ENCODE peak calls at places on chromosomes 1 and 21, in five cellular contexts. One of them, this sample, is unnamed.

GRCh38 chr21:44701023-44701400 is 4.0 kb downstream of the KRTAP10-12 start:
- DNase-seq in AG04449: no peak
- DNase-seq in nucleus accumbens: no peak
- DNase-seq in cerebellum: no peak
- DNase-seq in skeletal muscle cell: no peak
- DNase-seq in this sample: no peak

GRCh38 chr21:16072692-16073091 is 342.9 kb downstream of the USP25 start:
- DNase-seq in AG04449: peak
- DNase-seq in nucleus accumbens: peak
- DNase-seq in cerebellum: no peak
- DNase-seq in skeletal muscle cell: peak
- DNase-seq in this sample: peak

GRCh38 chr1:72280714-72281113 is 1.6 kb downstream of the NEGR1 start:
- DNase-seq in AG04449: no peak
- DNase-seq in nucleus accumbens: no peak
- DNase-seq in cerebellum: no peak
- DNase-seq in skeletal muscle cell: no peak
- DNase-seq in this sample: peak

GRCh38 chr1:26259005-26259404 is 20.9 kb upstream of the SH3BGRL3 start:
- DNase-seq in AG04449: no peak
- DNase-seq in nucleus accumbens: no peak
- DNase-seq in cerebellum: no peak
- DNase-seq in skeletal muscle cell: no peak
- DNase-seq in this sample: no peak

GRCh38 chr1:204196068-204196795 is at the start of gene KISS1:
- DNase-seq in AG04449: no peak
- DNase-seq in nucleus accumbens: no peak
- DNase-seq in cerebellum: no peak
- DNase-seq in skeletal muscle cell: no peak
- DNase-seq in this sample: no peak

GRCh38 chr1:15620155-15620545 is 2.9 kb downstream of the DDI2 start:
- DNase-seq in AG04449: no peak
- DNase-seq in nucleus accumbens: no peak
- DNase-seq in cerebellum: no peak
- DNase-seq in skeletal muscle cell: no peak
- DNase-seq in this sample: no peak

GRCh38 chr21:36437745-36438128 is 42.2 kb downstream of the CLDN14 start:
- DNase-seq in AG04449: peak
- DNase-seq in nucleus accumbens: no peak
- DNase-seq in cerebellum: no peak
- DNase-seq in skeletal muscle cell: no peak
- DNase-seq in this sample: no peak

GRCh38 chr1:165369255-165369848 is 12.8 kb upstream of the LMX1A start:
- DNase-seq in AG04449: no peak
- DNase-seq in nucleus accumbens: peak
- DNase-seq in cerebellum: peak
- DNase-seq in skeletal muscle cell: no peak
- DNase-seq in this sample: peak

GRCh38 chr1:223771814-223772770 is 59.8 kb downstream of the CAPN2 start:
- DNase-seq in AG04449: peak
- DNase-seq in nucleus accumbens: no peak
- DNase-seq in cerebellum: no peak
- DNase-seq in skeletal muscle cell: peak
- DNase-seq in this sample: no peak

GRCh38 chr1:147907786-147908509 is 5.4 kb downstream of the GJA8 start:
- DNase-seq in AG04449: no peak
- DNase-seq in nucleus accumbens: no peak
- DNase-seq in cerebellum: no peak
- DNase-seq in skeletal muscle cell: no peak
- DNase-seq in this sample: no peak

GRCh38 chr1:205827623-205828022 is 14.6 kb upstream of the SLC41A1 start:
- DNase-seq in AG04449: no peak
- DNase-seq in nucleus accumbens: no peak
- DNase-seq in cerebellum: no peak
- DNase-seq in skeletal muscle cell: no peak
- DNase-seq in this sample: no peak

GRCh38 chr1:2587071-2587859 is 688 bp downstream of the PRXL2B start:
- DNase-seq in AG04449: no peak
- DNase-seq in nucleus accumbens: no peak
- DNase-seq in cerebellum: peak
- DNase-seq in skeletal muscle cell: no peak
- DNase-seq in this sample: peak

This sample was measured in cerebellar cortex.